ENCODE peak calls at places on chromosome 1, in five cellular contexts. K, B, F, T and N are unnamed samples.

GRCh38 chr1:90717665-90718410 is 736 bp upstream of the BARHL2 start:
- DNase-seq in T (no peak), B (peak; percentile 89), K (no peak), F (no peak), N (no peak)

GRCh38 chr1:30539856-30540243 is 183.5 kb downstream of the MATN1 start:
- DNase-seq in T (no peak), F (no peak), K (no peak), B (no peak), N (no peak)

GRCh38 chr1:66450043-66450514 is 83.9 kb upstream of the SGIP1 start:
- DNase-seq in F (no peak), B (no peak), T (no peak), K (no peak), N (no peak)

GRCh38 chr1:195195423-195196057 is 1412.7 kb downstream of the KCNT2 start:
- DNase-seq in B (no peak), K (no peak), F (peak; percentile 98), T (no peak), N (no peak)

GRCh38 chr1:162349635-162350330 is 26.9 kb downstream of the SPATA46 start:
- DNase-seq in T (peak; percentile 35), F (no peak), B (no peak), K (peak; percentile 80), N (no peak)

GRCh38 chr1:236018885-236019453 is 45.9 kb downstream of the NID1 start:
- DNase-seq in B (no peak), T (no peak), K (no peak), F (no peak), N (no peak)

GRCh38 chr1:23394664-23395063 is 25.0 kb upstream of the ZNF436 start:
- DNase-seq in B (peak; percentile 60), K (no peak), F (no peak), T (no peak), N (no peak)

GRCh38 chr1:28236656-28237331 is 870 bp downstream of the ATP5IF1 start:
- DNase-seq in T (no peak), K (no peak), F (no peak), B (peak; percentile 31), N (no peak)

GRCh38 chr1:168871531-168871930 is 142.5 kb upstream of the DPT start:
- DNase-seq in K (no peak), F (no peak), B (no peak), T (no peak), N (no peak)

GRCh38 chr1:199945591-199945990 is 81.9 kb upstream of the NR5A2 start:
- DNase-seq in K (no peak), T (no peak), F (no peak), B (no peak), N (no peak)

GRCh38 chr1:67831850-67832513 is 1.3 kb downstream of the GNG12 start:
- DNase-seq in K (peak; percentile 85), F (no peak), T (peak; percentile 40), B (peak; percentile 47), N (peak; percentile 86)

GRCh38 chr1:208000001-208000400 is 89.1 kb upstream of the CD34 start:
- DNase-seq in F (no peak), K (no peak), B (no peak), T (no peak), N (no peak)

GRCh38 chr1:45842786-45843185 is 39.4 kb downstream of the MAST2 start:
- DNase-seq in F (no peak), B (no peak), K (no peak), T (no peak), N (no peak)

GRCh38 chr1:92916899-92917298 is 44.4 kb downstream of the DIPK1A start:
- DNase-seq in T (no peak), B (no peak), F (no peak), K (peak; percentile 81), N (no peak)

GRCh38 chr1:44677201-44677520 is 2.6 kb downstream of the ARMH1 start:
- DNase-seq in B (peak; percentile 71), K (peak; percentile 67), T (no peak), F (peak; percentile 24), N (no peak)

GRCh38 chr1:225816643-225817538 is 7.0 kb downstream of the EPHX1 start:
- DNase-seq in F (no peak), B (peak; percentile 35), T (no peak), K (no peak), N (no peak)

GRCh38 chr1:10796029-10796944 is at the start of gene CASZ1:
- DNase-seq in K (peak; percentile 89), T (peak; percentile 87), F (no peak), B (peak; percentile 96), N (peak; percentile 57)

GRCh38 chr1:226104671-226105121 is 42.2 kb downstream of the H3-3A start:
- DNase-seq in T (no peak), F (no peak), K (peak; percentile 65), B (no peak), N (no peak)

GRCh38 chr1:38662141-38662540 is 197.4 kb downstream of the RRAGC start:
- DNase-seq in F (no peak), B (no peak), T (no peak), K (no peak), N (no peak)

GRCh38 chr1:37599940-37600339 is 4.2 kb upstream of the GNL2 start:
- DNase-seq in K (no peak), T (no peak), B (no peak), F (no peak), N (no peak)

GRCh38 chr1:27823784-27824183 is 6.8 kb upstream of the PPP1R8 start:
- DNase-seq in B (no peak), T (no peak), F (no peak), K (no peak), N (no peak)

GRCh38 chr1:2443285-2444137 is 31.1 kb upstream of the PEX10 start:
- DNase-seq in B (peak; percentile 74), K (peak; percentile 32), F (no peak), T (no peak), N (no peak)

GRCh38 chr1:1402081-1402900 is 3.2 kb upstream of the CCNL2 start:
- DNase-seq in T (peak; percentile 52), F (peak; percentile 33), K (peak; percentile 95), B (peak; percentile 90), N (no peak)

GRCh38 chr1:113035086-113035485 is 37.9 kb upstream of the LRIG2 start:
- DNase-seq in B (no peak), F (no peak), T (no peak), K (peak; percentile 98), N (no peak)

GRCh38 chr1:43388613-43389012 is 987 bp downstream of the MED8 start:
- DNase-seq in B (no peak), F (no peak), K (no peak), T (no peak), N (no peak)

GRCh38 chr1:230884646-230885045 is 16.3 kb upstream of the C1orf198 start:
- DNase-seq in F (no peak), B (no peak), T (no peak), K (no peak), N (no peak)

GRCh38 chr1:156117414-156118174 is 3.1 kb downstream of the LMNA start:
- DNase-seq in F (no peak), K (peak; percentile 45), B (no peak), T (no peak), N (no peak)
- H3K4me3 ChIP-seq in F (no peak overlapping the region), K (peak overlapping the region; percentile 86), B (no peak overlapping the region), T (peak overlapping the region; percentile 47), N (peak overlapping the region; percentile 16)

DNA sequence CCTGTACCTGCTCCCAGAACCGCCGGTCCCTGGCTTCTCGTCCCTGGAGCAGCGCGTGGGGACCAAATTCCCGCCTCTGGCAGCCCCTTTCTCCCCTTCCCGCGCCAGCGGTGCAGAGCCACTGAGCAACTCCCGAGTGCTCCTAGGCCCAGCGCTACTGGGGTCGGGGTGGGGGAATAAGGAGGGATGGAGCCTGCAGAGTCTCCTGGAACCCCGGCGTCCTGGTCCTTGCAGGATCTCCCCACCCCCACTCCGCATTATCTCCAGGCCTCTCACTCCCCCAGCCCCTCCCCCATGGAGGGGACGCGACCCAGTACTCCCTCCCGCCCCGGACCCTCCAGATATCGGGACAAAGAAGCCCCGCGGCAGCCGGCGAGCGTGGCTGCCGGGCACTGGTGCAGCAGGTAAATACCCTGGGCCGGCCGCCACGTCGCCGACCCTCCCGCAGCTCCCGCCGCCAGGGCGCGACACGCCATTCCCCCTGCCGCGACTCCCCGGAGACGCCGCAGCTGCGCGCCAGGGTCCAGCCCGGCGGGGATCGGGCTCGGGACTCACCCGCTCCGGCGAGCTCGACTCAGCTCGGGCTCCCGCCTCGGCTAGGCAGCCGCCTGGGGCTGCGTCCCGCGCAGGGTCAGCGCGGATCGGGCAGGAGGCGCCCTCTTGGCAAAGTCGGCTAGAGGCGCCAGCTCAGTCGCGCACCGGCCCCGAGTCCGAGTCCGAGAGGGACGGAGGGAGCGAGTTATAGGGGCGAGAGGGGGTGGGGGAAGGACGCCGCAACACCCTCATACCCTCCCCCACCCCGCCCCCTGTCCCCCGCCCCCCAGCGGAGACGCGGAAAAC is 1.2 kb downstream of the SYT6 start:
- DNase-seq in T (no peak), F (no peak), K (peak; percentile 43), B (peak; percentile 61), N (no peak)
- TF ChIP-seq EZH2 in T (no peak), F (no peak), K (peak; percentile 58), B (no peak), N (no peak)

DNA sequence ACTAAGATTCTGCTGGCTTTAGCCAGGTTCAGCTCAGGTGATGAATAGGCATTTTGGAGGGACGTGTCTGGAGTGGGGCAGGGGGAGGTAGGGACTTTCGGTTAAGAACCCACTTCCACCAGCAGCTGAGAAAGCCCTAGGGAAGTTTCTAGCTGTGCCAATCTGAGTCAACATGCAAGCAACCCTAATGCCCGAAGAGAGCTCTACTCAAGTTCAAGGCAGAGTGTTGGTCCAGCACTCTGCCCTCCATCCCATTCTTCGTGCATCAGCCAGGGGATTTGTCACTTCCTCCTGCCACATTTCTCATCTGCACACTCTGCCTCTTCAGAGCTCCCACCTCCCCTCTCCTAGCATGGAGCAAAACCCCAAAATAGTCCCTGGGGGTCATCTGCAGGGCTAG is 208.8 kb downstream of the HIVEP3 start:
- DNase-seq in K (no peak), B (no peak), T (no peak), F (no peak), N (no peak)
- H3K27ac ChIP-seq in K (no peak overlapping the region), B (no peak overlapping the region), T (no peak overlapping the region), F (no peak overlapping the region), N (no peak overlapping the region)

GRCh38 chr1:15195420-15196052 is 42.0 kb downstream of the TMEM51 start:
- DNase-seq in T (no peak), B (no peak), K (peak; percentile 11), F (no peak), N (no peak)

GRCh38 chr1:15198684-15199083 is 45.1 kb downstream of the TMEM51 start:
- DNase-seq in K (no peak), F (no peak), T (no peak), B (no peak), N (no peak)

GRCh38 chr1:15196069-15196468 is 42.5 kb downstream of the TMEM51 start:
- DNase-seq in F (no peak), K (no peak), B (no peak), T (no peak), N (no peak)

GRCh38 chr1:15197591-15198447 is 44.3 kb downstream of the TMEM51 start:
- DNase-seq in F (no peak), B (no peak), T (no peak), K (no peak), N (no peak)

DNA sequence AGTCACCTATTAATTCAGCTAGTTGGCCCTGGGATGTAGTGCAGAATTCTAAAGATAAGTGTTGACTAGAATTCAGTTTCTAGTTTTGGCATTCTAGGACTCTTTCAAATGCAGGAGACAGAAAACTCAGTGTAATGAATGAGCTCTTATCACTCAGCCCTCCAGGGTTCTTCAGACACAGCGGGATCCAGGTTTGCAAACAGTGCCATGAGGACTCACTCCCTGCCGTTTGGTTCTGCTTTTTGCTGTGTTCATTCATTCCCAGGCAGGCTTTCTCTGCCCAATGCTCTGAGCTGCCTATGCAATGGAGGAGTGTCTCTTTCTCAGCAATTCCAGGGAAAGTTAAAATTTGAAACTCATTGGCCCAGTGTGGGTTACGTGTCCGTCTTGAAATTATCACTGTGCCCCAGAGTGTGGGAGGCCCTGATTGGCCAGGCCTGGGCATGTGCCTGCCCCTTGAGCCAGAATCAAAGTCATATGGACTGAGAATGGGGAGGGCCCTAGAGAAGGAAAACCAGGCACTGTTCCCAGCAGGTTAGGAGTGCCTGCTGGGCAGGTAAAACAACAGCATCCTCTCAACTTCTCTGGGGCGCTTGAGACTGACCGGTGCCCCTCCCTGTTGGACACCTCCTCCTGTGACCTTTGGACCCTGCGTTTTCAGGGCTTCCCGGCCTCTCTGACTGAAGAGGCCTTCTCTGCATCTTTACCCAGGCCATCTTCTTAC is 43.4 kb downstream of the TMEM51 start:
- DNase-seq in T (no peak), K (no peak), F (no peak), B (peak; percentile 43), N (no peak)
- H3K4me3 ChIP-seq in T (no peak overlapping the region), K (no peak overlapping the region), F (no peak overlapping the region), B (no peak overlapping the region), N (no peak overlapping the region)